ENCODE peak calls at places on chromosome 21, in ten cellular contexts. R, M, J, Z, L, A, X, K, O and W are unnamed samples.
A peak's percentile ranks its signal among the peaks of the same experiment; 100 is the strongest.

GRCh38 chr21:35738342-35738961 is 321.9 kb downstream of the SETD4 start:
- DNase-seq in R (no peak), M (peak; percentile 12), J (no peak), Z (no peak), L (no peak), A (no peak), X (no peak), K (peak; percentile 85), O (peak; percentile 1), W (no peak)

GRCh38 chr21:29206445-29206844 is 76.0 kb downstream of the MAP3K7CL start:
- DNase-seq in R (no peak), M (no peak), J (no peak), Z (no peak), L (no peak), A (no peak), X (no peak), K (no peak), O (no peak), W (no peak)

GRCh38 chr21:31181089-31181757 is 142.9 kb upstream of the KRTAP19-8 start:
- DNase-seq in R (no peak), M (no peak), J (no peak), Z (no peak), L (no peak), A (no peak), X (no peak), K (no peak), O (no peak), W (no peak)

GRCh38 chr21:45995686-45996179 is 14.2 kb downstream of the COL6A1 start:
- DNase-seq in R (no peak), M (no peak), J (no peak), Z (no peak), L (no peak), A (no peak), X (no peak), K (no peak), O (no peak), W (no peak)

GRCh38 chr21:28240586-28240985 is 752.1 kb downstream of the LTN1 start:
- DNase-seq in R (no peak), M (no peak), J (no peak), Z (no peak), L (no peak), A (no peak), X (no peak), K (no peak), O (no peak), W (no peak)

GRCh38 chr21:29639366-29640232 is 300.2 kb downstream of the GRIK1 start:
- DNase-seq in R (no peak), M (no peak), J (no peak), Z (no peak), L (no peak), A (no peak), X (no peak), K (no peak), O (peak; percentile 69), W (no peak)

GRCh38 chr21:42010507-42011493 is 640 bp upstream of the ZBTB21 start:
- DNase-seq in R (no peak), M (peak; percentile 21), J (peak; percentile 13), Z (no peak), L (no peak), A (no peak), X (no peak), K (peak; percentile 8), O (peak; percentile 30), W (peak; percentile 90)

GRCh38 chr21:44985441-44986401 is 45.9 kb downstream of the SLX9 start:
- DNase-seq in R (no peak), M (no peak), J (no peak), Z (peak; percentile 19), L (no peak), A (no peak), X (no peak), K (no peak), O (no peak), W (no peak)

GRCh38 chr21:35179990-35180557 is 131.0 kb upstream of the RUNX1 start:
- DNase-seq in R (no peak), M (peak; percentile 8), J (no peak), Z (no peak), L (no peak), A (peak; percentile 17), X (no peak), K (peak; percentile 85), O (no peak), W (no peak)

GRCh38 chr21:43276811-43277210 is 108.0 kb downstream of the CRYAA start:
- DNase-seq in R (no peak), M (no peak), J (no peak), Z (no peak), L (no peak), A (no peak), X (no peak), K (no peak), O (no peak), W (no peak)